ENCODE peak calls at places on chromosomes 1 and 21, in six cellular contexts. V is AG08396, T is endothelial cell, A is tibial artery, E is BE2C, G is fibroblast of the aortic adventitia. N is an unnamed sample.

GRCh38 chr1:39528082-39528481 is 36.6 kb downstream of the BMP8A start:
- DNase-seq in V (no peak), T (no peak), A (no peak), E (no peak), G (no peak), N (no peak)

GRCh38 chr1:41489561-41489960 is 5.1 kb upstream of the EDN2 start:
- DNase-seq in V (no peak), T (no peak), A (no peak), E (no peak), G (no peak), N (no peak)

GRCh38 chr21:39016740-39017315 is 166.4 kb downstream of the PSMG1 start:
- DNase-seq in V (no peak), T (no peak), A (peak; percentile 56), E (no peak), G (no peak), N (no peak)

GRCh38 chr1:11594222-11594621 is 60.0 kb downstream of the FBXO2 start:
- DNase-seq in V (peak; percentile 45), T (peak; percentile 64), A (no peak), E (no peak), G (peak; percentile 26), N (no peak)

GRCh38 chr1:182173791-182174190 is 112.3 kb upstream of the ZNF648 start:
- DNase-seq in V (no peak), T (no peak), A (peak; percentile 59), E (no peak), G (no peak), N (peak; percentile 48)

GRCh38 chr1:16215882-16216753 is 3.7 kb upstream of the ARHGEF19 start:
- DNase-seq in V (peak; percentile 77), T (peak; percentile 86), A (peak; percentile 81), E (peak; percentile 96), G (peak; percentile 78), N (peak; percentile 98)

GRCh38 chr1:183287191-183287675 is 101.2 kb downstream of the LAMC2 start:
- DNase-seq in V (no peak), T (no peak), A (no peak), E (peak; percentile 65), G (peak; percentile 93), N (no peak)

GRCh38 chr1:19643113-19643512 is 998 bp upstream of the NBL1 start:
- DNase-seq in V (no peak), T (no peak), A (no peak), E (no peak), G (no peak), N (peak; percentile 93)

GRCh38 chr1:171355727-171356126 is 41.7 kb downstream of the FMO4 start:
- DNase-seq in V (no peak), T (no peak), A (no peak), E (no peak), G (peak; percentile 62), N (no peak)

GRCh38 chr1:107879338-107879737 is 85.6 kb downstream of the VAV3 start:
- DNase-seq in V (no peak), T (no peak), A (no peak), E (no peak), G (peak; percentile 55), N (no peak)

GRCh38 chr1:218480137-218480536 is 135.0 kb downstream of the TGFB2 start:
- DNase-seq in V (peak; percentile 35), T (no peak), A (peak; percentile 32), E (no peak), G (peak; percentile 92), N (no peak)

GRCh38 chr1:171799166-171799565 is 17.7 kb downstream of the METTL13 start:
- DNase-seq in V (no peak), T (no peak), A (no peak), E (no peak), G (peak; percentile 53), N (no peak)

GRCh38 chr21:14964658-14965057 is 100.1 kb downstream of the NRIP1 start:
- DNase-seq in V (no peak), T (no peak), A (no peak), E (no peak), G (no peak), N (no peak)

GRCh38 chr1:118783095-118783758 is 204.9 kb downstream of the TBX15 start:
- DNase-seq in V (no peak), T (no peak), A (no peak), E (no peak), G (no peak), N (no peak)

GRCh38 chr1:159918041-159918917 is 7.0 kb downstream of the TAGLN2 start:
- DNase-seq in V (no peak), T (no peak), A (no peak), E (no peak), G (no peak), N (no peak)

GRCh38 chr1:211698161-211699026 is 23.0 kb upstream of the NEK2 start:
- DNase-seq in V (peak; percentile 77), T (peak; percentile 88), A (peak; percentile 68), E (peak; percentile 85), G (peak; percentile 58), N (peak; percentile 87)

GRCh38 chr1:181086926-181087325 is 1.6 kb upstream of the IER5 start:
- DNase-seq in V (peak; percentile 52), T (no peak), A (no peak), E (no peak), G (peak; percentile 62), N (no peak)